ENCODE peak calls at places on chromosomes 7 and 10, in five cellular contexts. Y, D, J, I and V are unnamed samples.

GRCh38 chr10:106559442-106559841 is 605.1 kb downstream of the SORCS1 start:
- DNase-seq in Y (no peak), D (peak), J (no peak), I (no peak), V (no peak)

GRCh38 chr7:38367301-38367700 is 93.9 kb upstream of the TARP start:
- DNase-seq in Y (no peak), D (no peak), J (no peak), I (no peak), V (no peak)

GRCh38 chr7:27134392-27134791 is 3.8 kb upstream of the HOXA4 start:
- DNase-seq in Y (no peak), D (peak), J (no peak), I (no peak), V (no peak)

GRCh38 chr7:82593780-82594179 is 150.2 kb upstream of the CACNA2D1 start:
- DNase-seq in Y (no peak), D (peak), J (no peak), I (no peak), V (no peak)

GRCh38 chr10:104300736-104301292 is 31.8 kb downstream of the GSTO2 start:
- DNase-seq in Y (peak), D (peak), J (no peak), I (peak), V (peak)

GRCh38 chr7:16423761-16424160 is 2.4 kb upstream of the CRPPA start:
- DNase-seq in Y (no peak), D (no peak), J (no peak), I (no peak), V (no peak)

GRCh38 chr10:3811331-3811870 is 26.4 kb upstream of the KLF6 start:
- DNase-seq in Y (peak), D (peak), J (no peak), I (no peak), V (peak)

GRCh38 chr10:28463676-28464395 is 69.1 kb upstream of the WAC start:
- DNase-seq in Y (no peak), D (no peak), J (no peak), I (no peak), V (no peak)